ENCODE peak calls at places on chromosome 2, in nine cellular contexts. E, R, G, W, X, C, T, L and U are unnamed samples.

GRCh38 chr2:240822280-240822847 is 2.3 kb upstream of the KIF1A start:
- DNase-seq in E (no peak), R (no peak), G (no peak), W (no peak), X (no peak), C (no peak), T (no peak), L (no peak), U (no peak)

GRCh38 chr2:83196225-83196624 is 1262.9 kb downstream of the SUCLG1 start:
- DNase-seq in E (no peak), R (peak), G (no peak), W (peak), X (no peak), C (no peak), T (no peak), L (peak), U (no peak)

GRCh38 chr2:195498176-195498575 is 158.8 kb upstream of the SLC39A10 start:
- DNase-seq in E (no peak), R (no peak), G (no peak), W (no peak), X (peak), C (peak), T (peak), L (no peak), U (no peak)

GRCh38 chr2:159091981-159092380 is 123.5 kb downstream of the TANC1 start:
- DNase-seq in E (no peak), R (no peak), G (no peak), W (no peak), X (no peak), C (no peak), T (no peak), L (no peak), U (no peak)

GRCh38 chr2:177771191-177771590 is 301.4 kb downstream of the PDE11A start:
- DNase-seq in E (no peak), R (peak), G (no peak), W (no peak), X (no peak), C (no peak), T (no peak), L (no peak), U (no peak)

GRCh38 chr2:215548714-215549113 is 112.8 kb upstream of the FN1 start:
- DNase-seq in E (no peak), R (peak), G (no peak), W (no peak), X (no peak), C (no peak), T (no peak), L (no peak), U (no peak)

GRCh38 chr2:73043978-73044832 is 27.3 kb downstream of the SFXN5 start:
- DNase-seq in E (no peak), R (no peak), G (no peak), W (no peak), X (peak), C (no peak), T (no peak), L (no peak), U (no peak)

GRCh38 chr2:190093793-190094192 is 31.3 kb upstream of the MSTN start:
- DNase-seq in E (no peak), R (no peak), G (peak), W (no peak), X (no peak), C (peak), T (peak), L (no peak), U (no peak)